ENCODE peak calls at places on chromosome 21, in five cellular contexts. H is right lobe of liver, A is stomach, N is heart right ventricle, D is ovary. W is an unnamed sample.

GRCh38 chr21:28590722-28591121 is 402.0 kb downstream of the LTN1 start:
- DNase-seq in D (no peak), H (no peak), N (no peak), A (no peak), W (no peak)

GRCh38 chr21:42609806-42610205 is 43.6 kb upstream of the PDE9A start:
- DNase-seq in N (no peak), H (no peak), A (no peak), D (no peak), W (no peak)

GRCh38 chr21:34599534-34600101 is 15.3 kb downstream of the RCAN1 start:
- DNase-seq in H (no peak), A (no peak), D (no peak), N (no peak), W (no peak)

GRCh38 chr21:20004353-20004752 is 993.9 kb upstream of the NCAM2 start:
- DNase-seq in H (no peak), D (no peak), A (no peak), N (no peak), W (no peak)

GRCh38 chr21:16569679-16570078 is 839.9 kb downstream of the USP25 start:
- DNase-seq in D (no peak), A (no peak), H (no peak), N (no peak), W (no peak)

GRCh38 chr21:29205988-29206387 is 75.5 kb downstream of the MAP3K7CL start:
- DNase-seq in H (no peak), A (no peak), N (no peak), D (no peak), W (no peak)

GRCh38 chr21:44529011-44529421 is 11.0 kb downstream of the KRTAP10-1 start:
- DNase-seq in H (peak), A (peak), D (no peak), N (peak), W (no peak)

GRCh38 chr21:16258834-16259611 is 529.2 kb downstream of the USP25 start:
- DNase-seq in D (no peak), A (no peak), N (no peak), H (no peak), W (no peak)

GRCh38 chr21:29115899-29116298 is 14.5 kb upstream of the MAP3K7CL start:
- DNase-seq in H (no peak), A (no peak), D (no peak), N (no peak), W (no peak)

GRCh38 chr21:17607684-17608083 is 5.0 kb downstream of the BTG3 start:
- DNase-seq in H (no peak), N (no peak), D (no peak), A (no peak), W (no peak)

GRCh38 chr21:17823846-17824245 is 4.7 kb upstream of the C21orf91 start:
- DNase-seq in D (no peak), H (no peak), N (no peak), A (no peak), W (no peak)

GRCh38 chr21:29219165-29219770 is 79.5 kb upstream of the BACH1 start:
- DNase-seq in N (no peak), A (no peak), H (no peak), D (no peak), W (no peak)

GRCh38 chr21:24045775-24046215 is 1561.5 kb downstream of the MRPL39 start:
- DNase-seq in N (peak), H (peak), A (peak), D (peak), W (peak)

GRCh38 chr21:43331962-43332458 is 94.9 kb downstream of the SIK1 start:
- DNase-seq in H (no peak), D (peak), A (no peak), N (peak), W (no peak)

GRCh38 chr21:41121785-41122415 is 46.1 kb upstream of the BACE2 start:
- DNase-seq in H (peak), A (peak), N (peak), D (peak), W (peak)

GRCh38 chr21:27362249-27362648 is 395.4 kb upstream of the ADAMTS5 start:
- DNase-seq in D (no peak), H (no peak), A (no peak), N (no peak), W (no peak)

GRCh38 chr21:28216976-28217523 is 775.6 kb downstream of the LTN1 start:
- DNase-seq in N (no peak), A (no peak), H (no peak), D (no peak), W (no peak)

GRCh38 chr21:42153746-42154145 is 65.2 kb upstream of the ABCG1 start:
- DNase-seq in A (no peak), D (no peak), H (no peak), N (no peak), W (no peak)

GRCh38 chr21:17602874-17603273 is 9.8 kb downstream of the BTG3 start:
- DNase-seq in D (no peak), A (no peak), H (no peak), N (no peak), W (no peak)

GRCh38 chr21:14991957-14992356 is 72.8 kb downstream of the NRIP1 start:
- DNase-seq in H (no peak), A (no peak), D (no peak), N (no peak), W (no peak)

GRCh38 chr21:17191346-17191993 is 321.4 kb upstream of the CXADR start:
- DNase-seq in N (no peak), H (no peak), A (no peak), D (no peak), W (no peak)

GRCh38 chr21:23223882-23224281 is 2225.7 kb downstream of the NCAM2 start:
- DNase-seq in D (no peak), N (no peak), H (no peak), A (no peak), W (no peak)

GRCh38 chr21:28636988-28637691 is 355.5 kb downstream of the LTN1 start:
- DNase-seq in D (no peak), N (no peak), H (no peak), A (no peak), W (no peak)

GRCh38 chr21:46605759-46606426 is 1.0 kb upstream of the S100B start:
- DNase-seq in N (peak), A (peak), D (no peak), H (no peak), W (peak)
- H3K27ac ChIP-seq in N (no peak), A (peak), D (no peak), H (no peak), W (no peak)

GRCh38 chr21:45639206-45640000 is 4.1 kb upstream of the PCBP3 start:
- DNase-seq in A (no peak), D (no peak), N (no peak), H (no peak), W (no peak)
- H3K27ac ChIP-seq in A (no peak), D (no peak), N (no peak), H (no peak), W (no peak)

GRCh38 chr21:32334980-32335471 is 36.4 kb downstream of the MRAP start:
- DNase-seq in H (peak), D (no peak), A (no peak), N (no peak), W (no peak)
- H3K27ac ChIP-seq in H (no peak), D (no peak), A (no peak), N (no peak), W (no peak)

GRCh38 chr21:39377444-39378050 is 28.7 kb upstream of the HMGN1 start:
- DNase-seq in N (no peak), A (no peak), D (no peak), H (no peak), W (no peak)

GRCh38 chr21:39373634-39374033 is 24.7 kb upstream of the HMGN1 start:
- DNase-seq in H (no peak), A (no peak), D (no peak), N (no peak), W (no peak)

GRCh38 chr21:39375446-39375845 is 26.6 kb upstream of the HMGN1 start:
- DNase-seq in D (no peak), A (no peak), N (no peak), H (no peak), W (no peak)

GRCh38 chr21:39374046-39374445 is 25.2 kb upstream of the HMGN1 start:
- DNase-seq in H (no peak), D (no peak), N (no peak), A (no peak), W (no peak)
- H3K27ac ChIP-seq in H (no peak), D (no peak), N (no peak), A (no peak), W (no peak)

W was measured in lung.